ENCODE peak calls at places on chromosome 13, in ten cellular contexts. One of them, this sample, is unnamed.

GRCh38 chr13:91308299-91308698 is 39.2 kb upstream of the MIR17HG start:
- DNase-seq in ovary: no peak
- DNase-seq in pancreas: no peak
- DNase-seq in Panc1: no peak
- DNase-seq in brain microvascular endothelial cell: no peak
- DNase-seq in cardiac muscle cell: no peak
- DNase-seq in left ventricle myocardium inferior: no peak
- DNase-seq in astrocyte: no peak
- DNase-seq in H1: no peak
- DNase-seq in fibroblast of lung: no peak
- DNase-seq in this sample: no peak

GRCh38 chr13:37148501-37148900 is 43.0 kb upstream of the CSNK1A1L start:
- DNase-seq in ovary: no peak
- DNase-seq in pancreas: no peak
- DNase-seq in Panc1: no peak
- DNase-seq in brain microvascular endothelial cell: peak
- DNase-seq in cardiac muscle cell: no peak
- DNase-seq in left ventricle myocardium inferior: no peak
- DNase-seq in astrocyte: peak
- DNase-seq in H1: no peak
- DNase-seq in fibroblast of lung: peak
- DNase-seq in this sample: no peak

GRCh38 chr13:97141564-97142005 is 80.5 kb upstream of the MBNL2 start:
- DNase-seq in ovary: no peak
- DNase-seq in pancreas: peak
- DNase-seq in Panc1: peak
- DNase-seq in brain microvascular endothelial cell: peak
- DNase-seq in cardiac muscle cell: peak
- DNase-seq in left ventricle myocardium inferior: no peak
- DNase-seq in astrocyte: peak
- DNase-seq in H1: no peak
- DNase-seq in fibroblast of lung: peak
- DNase-seq in this sample: peak

GRCh38 chr13:83151308-83151660 is 731.0 kb downstream of the SLITRK1 start:
- DNase-seq in ovary: no peak
- DNase-seq in pancreas: no peak
- DNase-seq in Panc1: no peak
- DNase-seq in brain microvascular endothelial cell: no peak
- DNase-seq in cardiac muscle cell: no peak
- DNase-seq in left ventricle myocardium inferior: no peak
- DNase-seq in astrocyte: peak
- DNase-seq in H1: no peak
- DNase-seq in fibroblast of lung: peak
- DNase-seq in this sample: no peak

GRCh38 chr13:20349564-20350379 is 117.7 kb upstream of the GJB6 start:
- DNase-seq in ovary: no peak
- DNase-seq in pancreas: no peak
- DNase-seq in Panc1: no peak
- DNase-seq in brain microvascular endothelial cell: no peak
- DNase-seq in cardiac muscle cell: no peak
- DNase-seq in left ventricle myocardium inferior: no peak
- DNase-seq in astrocyte: no peak
- DNase-seq in H1: no peak
- DNase-seq in fibroblast of lung: no peak
- DNase-seq in this sample: no peak

GRCh38 chr13:23778879-23779278 is 110.3 kb downstream of the MIPEP start:
- DNase-seq in ovary: no peak
- DNase-seq in pancreas: no peak
- DNase-seq in Panc1: no peak
- DNase-seq in brain microvascular endothelial cell: peak
- DNase-seq in cardiac muscle cell: peak
- DNase-seq in left ventricle myocardium inferior: no peak
- DNase-seq in astrocyte: peak
- DNase-seq in H1: no peak
- DNase-seq in fibroblast of lung: peak
- DNase-seq in this sample: no peak

GRCh38 chr13:84497613-84498012 is 615.3 kb upstream of the SLITRK1 start:
- DNase-seq in ovary: no peak
- DNase-seq in pancreas: no peak
- DNase-seq in Panc1: no peak
- DNase-seq in brain microvascular endothelial cell: no peak
- DNase-seq in cardiac muscle cell: no peak
- DNase-seq in left ventricle myocardium inferior: no peak
- DNase-seq in astrocyte: no peak
- DNase-seq in H1: no peak
- DNase-seq in fibroblast of lung: no peak
- DNase-seq in this sample: no peak

GRCh38 chr13:110985570-110985969 is 70.7 kb upstream of the ANKRD10 start:
- DNase-seq in ovary: no peak
- DNase-seq in pancreas: no peak
- DNase-seq in Panc1: no peak
- DNase-seq in brain microvascular endothelial cell: no peak
- DNase-seq in cardiac muscle cell: peak
- DNase-seq in left ventricle myocardium inferior: no peak
- DNase-seq in astrocyte: no peak
- DNase-seq in H1: no peak
- DNase-seq in fibroblast of lung: no peak
- DNase-seq in this sample: no peak

GRCh38 chr13:112057736-112058518 is 9.0 kb upstream of the SOX1 start:
- DNase-seq in ovary: no peak
- DNase-seq in pancreas: no peak
- DNase-seq in Panc1: no peak
- DNase-seq in brain microvascular endothelial cell: no peak
- DNase-seq in cardiac muscle cell: no peak
- DNase-seq in left ventricle myocardium inferior: no peak
- DNase-seq in astrocyte: no peak
- DNase-seq in H1: peak
- DNase-seq in fibroblast of lung: no peak
- DNase-seq in this sample: no peak

GRCh38 chr13:62625214-62625613 is 1209.6 kb upstream of the PCDH20 start:
- DNase-seq in ovary: no peak
- DNase-seq in pancreas: no peak
- DNase-seq in Panc1: no peak
- DNase-seq in brain microvascular endothelial cell: no peak
- DNase-seq in cardiac muscle cell: no peak
- DNase-seq in left ventricle myocardium inferior: no peak
- DNase-seq in astrocyte: no peak
- DNase-seq in H1: no peak
- DNase-seq in fibroblast of lung: no peak
- DNase-seq in this sample: no peak

GRCh38 chr13:80884031-80884785 is 543.3 kb upstream of the SPRY2 start:
- DNase-seq in ovary: no peak
- DNase-seq in pancreas: no peak
- DNase-seq in Panc1: no peak
- DNase-seq in brain microvascular endothelial cell: no peak
- DNase-seq in cardiac muscle cell: no peak
- DNase-seq in left ventricle myocardium inferior: no peak
- DNase-seq in astrocyte: no peak
- DNase-seq in H1: no peak
- DNase-seq in fibroblast of lung: no peak
- DNase-seq in this sample: no peak

GRCh38 chr13:44667950-44668349 is 91.8 kb upstream of the TSC22D1 start:
- DNase-seq in ovary: no peak
- DNase-seq in pancreas: no peak
- DNase-seq in Panc1: no peak
- DNase-seq in brain microvascular endothelial cell: no peak
- DNase-seq in cardiac muscle cell: peak
- DNase-seq in left ventricle myocardium inferior: no peak
- DNase-seq in astrocyte: peak
- DNase-seq in H1: no peak
- DNase-seq in fibroblast of lung: peak
- DNase-seq in this sample: no peak
- H3K27ac ChIP-seq in ovary: no peak
- H3K27ac ChIP-seq in pancreas: no peak
- H3K27ac ChIP-seq in Panc1: no peak
- H3K27ac ChIP-seq in brain microvascular endothelial cell: peak
- H3K27ac ChIP-seq in cardiac muscle cell: no peak
- H3K27ac ChIP-seq in left ventricle myocardium inferior: peak
- H3K27ac ChIP-seq in astrocyte: peak
- H3K27ac ChIP-seq in H1: no peak
- H3K27ac ChIP-seq in fibroblast of lung: peak
- H3K27ac ChIP-seq in this sample: no peak

DNA sequence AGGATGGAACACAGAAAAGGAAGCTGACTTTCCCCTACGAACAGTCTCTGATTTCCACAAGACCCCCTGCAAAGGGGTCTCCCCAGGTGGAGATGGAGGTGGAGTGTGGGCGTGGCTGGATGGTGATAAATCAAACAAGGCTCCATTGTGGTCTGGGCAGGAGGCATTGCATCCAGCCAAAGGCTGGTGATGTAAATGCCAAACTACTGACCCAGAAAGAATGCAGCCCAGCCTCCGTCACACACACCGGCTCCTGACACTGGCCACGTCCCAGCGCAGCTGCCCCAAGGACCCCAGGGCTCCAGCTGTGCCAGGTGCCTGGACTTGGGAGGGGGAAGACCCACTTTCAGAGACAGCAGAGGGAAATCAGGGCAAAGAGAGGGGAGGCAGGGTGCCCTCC is 6.3 kb downstream of the SLC7A1 start:
- DNase-seq in ovary: no peak
- DNase-seq in pancreas: no peak
- DNase-seq in Panc1: no peak
- DNase-seq in brain microvascular endothelial cell: peak
- DNase-seq in cardiac muscle cell: no peak
- DNase-seq in left ventricle myocardium inferior: no peak
- DNase-seq in astrocyte: peak
- DNase-seq in H1: no peak
- DNase-seq in fibroblast of lung: peak
- DNase-seq in this sample: no peak
- H3K27ac ChIP-seq in ovary: no peak
- H3K27ac ChIP-seq in pancreas: no peak
- H3K27ac ChIP-seq in Panc1: no peak
- H3K27ac ChIP-seq in brain microvascular endothelial cell: peak
- H3K27ac ChIP-seq in cardiac muscle cell: no peak
- H3K27ac ChIP-seq in left ventricle myocardium inferior: no peak
- H3K27ac ChIP-seq in astrocyte: peak
- H3K27ac ChIP-seq in H1: no peak
- H3K27ac ChIP-seq in fibroblast of lung: peak
- H3K27ac ChIP-seq in this sample: no peak

GRCh38 chr13:33154911-33155310 is 130.6 kb downstream of the STARD13 start:
- DNase-seq in ovary: no peak
- DNase-seq in pancreas: no peak
- DNase-seq in Panc1: no peak
- DNase-seq in brain microvascular endothelial cell: no peak
- DNase-seq in cardiac muscle cell: no peak
- DNase-seq in left ventricle myocardium inferior: no peak
- DNase-seq in astrocyte: no peak
- DNase-seq in H1: no peak
- DNase-seq in fibroblast of lung: no peak
- DNase-seq in this sample: no peak

GRCh38 chr13:33152389-33152788 is 133.2 kb downstream of the STARD13 start:
- DNase-seq in ovary: no peak
- DNase-seq in pancreas: no peak
- DNase-seq in Panc1: no peak
- DNase-seq in brain microvascular endothelial cell: no peak
- DNase-seq in cardiac muscle cell: no peak
- DNase-seq in left ventricle myocardium inferior: no peak
- DNase-seq in astrocyte: no peak
- DNase-seq in H1: no peak
- DNase-seq in fibroblast of lung: no peak
- DNase-seq in this sample: no peak

GRCh38 chr13:33150662-33151061 is 134.4 kb downstream of the KL start:
- DNase-seq in ovary: no peak
- DNase-seq in pancreas: no peak
- DNase-seq in Panc1: no peak
- DNase-seq in brain microvascular endothelial cell: no peak
- DNase-seq in cardiac muscle cell: no peak
- DNase-seq in left ventricle myocardium inferior: no peak
- DNase-seq in astrocyte: no peak
- DNase-seq in H1: no peak
- DNase-seq in fibroblast of lung: no peak
- DNase-seq in this sample: no peak

GRCh38 chr13:33150146-33150545 is 133.9 kb downstream of the KL start:
- DNase-seq in ovary: no peak
- DNase-seq in pancreas: no peak
- DNase-seq in Panc1: no peak
- DNase-seq in brain microvascular endothelial cell: peak
- DNase-seq in cardiac muscle cell: peak
- DNase-seq in left ventricle myocardium inferior: no peak
- DNase-seq in astrocyte: no peak
- DNase-seq in H1: no peak
- DNase-seq in fibroblast of lung: peak
- DNase-seq in this sample: no peak

GRCh38 chr13:33153421-33154381 is 131.9 kb downstream of the STARD13 start:
- DNase-seq in ovary: no peak
- DNase-seq in pancreas: no peak
- DNase-seq in Panc1: no peak
- DNase-seq in brain microvascular endothelial cell: peak
- DNase-seq in cardiac muscle cell: peak
- DNase-seq in left ventricle myocardium inferior: peak
- DNase-seq in astrocyte: peak
- DNase-seq in H1: no peak
- DNase-seq in fibroblast of lung: peak
- DNase-seq in this sample: no peak
- H3K27ac ChIP-seq in ovary: no peak
- H3K27ac ChIP-seq in pancreas: no peak
- H3K27ac ChIP-seq in Panc1: no peak
- H3K27ac ChIP-seq in brain microvascular endothelial cell: peak
- H3K27ac ChIP-seq in cardiac muscle cell: no peak
- H3K27ac ChIP-seq in left ventricle myocardium inferior: peak
- H3K27ac ChIP-seq in astrocyte: peak
- H3K27ac ChIP-seq in H1: no peak
- H3K27ac ChIP-seq in fibroblast of lung: no peak
- H3K27ac ChIP-seq in this sample: no peak

GRCh38 chr13:113917523-113918371 is 53.9 kb upstream of the GAS6 start:
- DNase-seq in ovary: peak
- DNase-seq in pancreas: peak
- DNase-seq in Panc1: no peak
- DNase-seq in brain microvascular endothelial cell: no peak
- DNase-seq in cardiac muscle cell: no peak
- DNase-seq in left ventricle myocardium inferior: no peak
- DNase-seq in astrocyte: no peak
- DNase-seq in H1: peak
- DNase-seq in fibroblast of lung: no peak
- DNase-seq in this sample: no peak

GRCh38 chr13:113915012-113915763 is 51.3 kb upstream of the GAS6 start:
- DNase-seq in ovary: peak
- DNase-seq in pancreas: peak
- DNase-seq in Panc1: no peak
- DNase-seq in brain microvascular endothelial cell: no peak
- DNase-seq in cardiac muscle cell: no peak
- DNase-seq in left ventricle myocardium inferior: no peak
- DNase-seq in astrocyte: no peak
- DNase-seq in H1: no peak
- DNase-seq in fibroblast of lung: no peak
- DNase-seq in this sample: no peak

GRCh38 chr13:113917096-113917495 is 53.2 kb upstream of the GAS6 start:
- DNase-seq in ovary: peak
- DNase-seq in pancreas: peak
- DNase-seq in Panc1: no peak
- DNase-seq in brain microvascular endothelial cell: no peak
- DNase-seq in cardiac muscle cell: no peak
- DNase-seq in left ventricle myocardium inferior: no peak
- DNase-seq in astrocyte: no peak
- DNase-seq in H1: no peak
- DNase-seq in fibroblast of lung: no peak
- DNase-seq in this sample: no peak

GRCh38 chr13:113915786-113916329 is 52.0 kb upstream of the GAS6 start:
- DNase-seq in ovary: no peak
- DNase-seq in pancreas: peak
- DNase-seq in Panc1: no peak
- DNase-seq in brain microvascular endothelial cell: no peak
- DNase-seq in cardiac muscle cell: no peak
- DNase-seq in left ventricle myocardium inferior: no peak
- DNase-seq in astrocyte: no peak
- DNase-seq in H1: no peak
- DNase-seq in fibroblast of lung: no peak
- DNase-seq in this sample: no peak

GRCh38 chr13:113916330-113916815 is 52.5 kb upstream of the GAS6 start:
- DNase-seq in ovary: no peak
- DNase-seq in pancreas: no peak
- DNase-seq in Panc1: no peak
- DNase-seq in brain microvascular endothelial cell: no peak
- DNase-seq in cardiac muscle cell: peak
- DNase-seq in left ventricle myocardium inferior: no peak
- DNase-seq in astrocyte: no peak
- DNase-seq in H1: no peak
- DNase-seq in fibroblast of lung: no peak
- DNase-seq in this sample: no peak
- H3K27ac ChIP-seq in ovary: no peak
- H3K27ac ChIP-seq in pancreas: no peak
- H3K27ac ChIP-seq in Panc1: no peak
- H3K27ac ChIP-seq in brain microvascular endothelial cell: no peak
- H3K27ac ChIP-seq in cardiac muscle cell: no peak
- H3K27ac ChIP-seq in left ventricle myocardium inferior: no peak
- H3K27ac ChIP-seq in astrocyte: no peak
- H3K27ac ChIP-seq in H1: no peak
- H3K27ac ChIP-seq in fibroblast of lung: no peak
- H3K27ac ChIP-seq in this sample: no peak

This sample was measured in caudate nucleus.